ENCODE peak calls at places on chromosomes 5 and 9, in six cellular contexts. K is neuronal stem cell, P is mesenchymal stem cell, R is IMR-90, U is H1, G is trophoblast cell. E is an unnamed sample.

GRCh38 chr5:57277085-57277484 is 103.2 kb downstream of the GPBP1 start:
- DNase-seq in K (no peak), P (peak; percentile 23), R (peak; percentile 40), U (no peak), G (no peak), E (peak; percentile 7)

GRCh38 chr5:39758426-39758825 is 333.6 kb upstream of the DAB2 start:
- DNase-seq in K (no peak), P (no peak), R (no peak), U (no peak), G (no peak), E (no peak)

GRCh38 chr9:114346146-114346545 is 16.5 kb downstream of the ORM2 start:
- DNase-seq in K (no peak), P (no peak), R (no peak), U (no peak), G (no peak), E (no peak)

GRCh38 chr9:26786571-26786970 is 106.0 kb downstream of the CAAP1 start:
- DNase-seq in K (no peak), P (no peak), R (no peak), U (no peak), G (no peak), E (no peak)

GRCh38 chr5:150625831-150626746 is 14.4 kb upstream of the SYNPO start:
- DNase-seq in K (no peak), P (no peak), R (no peak), U (no peak), G (no peak), E (no peak)

GRCh38 chr5:175460560-175460959 is 16.6 kb upstream of the DRD1 start:
- DNase-seq in K (no peak), P (no peak), R (no peak), U (no peak), G (no peak), E (no peak)

GRCh38 chr9:91833096-91833877 is 116.7 kb downstream of the ROR2 start:
- DNase-seq in K (no peak), P (no peak), R (no peak), U (no peak), G (no peak), E (no peak)

GRCh38 chr9:87039809-87040392 is 92.6 kb upstream of the GAS1 start:
- DNase-seq in K (no peak), P (peak; percentile 88), R (peak; percentile 78), U (no peak), G (no peak), E (no peak)

GRCh38 chr5:131877873-131878272 is 67.6 kb downstream of the MEIKIN start:
- DNase-seq in K (no peak), P (no peak), R (no peak), U (no peak), G (no peak), E (no peak)

GRCh38 chr5:172777381-172778222 is 6.6 kb upstream of the DUSP1 start:
- DNase-seq in K (no peak), P (peak; percentile 92), R (peak; percentile 85), U (no peak), G (peak; percentile 63), E (peak; percentile 70)

GRCh38 chr5:14263700-14264099 is 120.6 kb downstream of the TRIO start:
- DNase-seq in K (no peak), P (no peak), R (no peak), U (no peak), G (no peak), E (no peak)

GRCh38 chr9:36146666-36147065 is 10.1 kb downstream of the GLIPR2 start:
- DNase-seq in K (no peak), P (no peak), R (no peak), U (no peak), G (no peak), E (no peak)

GRCh38 chr9:86965627-86966395 is 18.5 kb upstream of the GAS1 start:
- DNase-seq in K (no peak), P (no peak), R (peak; percentile 40), U (no peak), G (no peak), E (no peak)

GRCh38 chr5:168204165-168204564 is 87.3 kb upstream of the WWC1 start:
- DNase-seq in K (no peak), P (no peak), R (no peak), U (no peak), G (peak; percentile 10), E (peak; percentile 71)

GRCh38 chr5:14503017-14503680 is 78.4 kb upstream of the OTULINL start:
- DNase-seq in K (no peak), P (no peak), R (no peak), U (no peak), G (no peak), E (no peak)

GRCh38 chr9:91914937-91915336 is 35.1 kb downstream of the ROR2 start:
- DNase-seq in K (no peak), P (no peak), R (no peak), U (no peak), G (no peak), E (no peak)

GRCh38 chr9:14396171-14396570 is 82.2 kb upstream of the NFIB start:
- DNase-seq in K (no peak), P (no peak), R (no peak), U (no peak), G (no peak), E (no peak)

GRCh38 chr5:80408475-80408875 is 611 bp downstream of the ZFYVE16 start:
- DNase-seq in K (no peak), P (peak; percentile 83), R (peak; percentile 38), U (no peak), G (peak; percentile 62), E (peak; percentile 85)

GRCh38 chr9:2297771-2298170 is 282.6 kb downstream of the SMARCA2 start:
- DNase-seq in K (no peak), P (no peak), R (no peak), U (no peak), G (no peak), E (no peak)

GRCh38 chr9:121559183-121559582 is 59.5 kb upstream of the GGTA1 start:
- DNase-seq in K (no peak), P (peak; percentile 64), R (peak; percentile 66), U (no peak), G (no peak), E (no peak)

GRCh38 chr5:98997000-98997399 is 68.2 kb upstream of the CHD1 start:
- DNase-seq in K (no peak), P (peak; percentile 70), R (peak; percentile 29), U (no peak), G (peak; percentile 43), E (no peak)

GRCh38 chr9:124256517-124257069 is 1.2 kb upstream of the NEK6 start:
- DNase-seq in K (no peak), P (peak; percentile 95), R (peak; percentile 86), U (no peak), G (peak; percentile 95), E (no peak)

GRCh38 chr5:142095035-142095434 is 13.5 kb upstream of the NDFIP1 start:
- DNase-seq in K (no peak), P (no peak), R (no peak), U (no peak), G (no peak), E (no peak)

GRCh38 chr5:51678335-51678734 is 295.1 kb downstream of the ISL1 start:
- DNase-seq in K (no peak), P (no peak), R (no peak), U (no peak), G (peak; percentile 0), E (no peak)

GRCh38 chr5:66143473-66144073 is 527 bp upstream of the SREK1 start:
- DNase-seq in K (no peak), P (no peak), R (no peak), U (no peak), G (no peak), E (peak; percentile 15)

GRCh38 chr5:66142417-66142816 is 1.7 kb upstream of the SREK1 start:
- DNase-seq in K (no peak), P (no peak), R (no peak), U (no peak), G (no peak), E (no peak)

GRCh38 chr5:66144074-66144798 is at the start of gene SREK1:
- DNase-seq in K (peak; percentile 90), P (peak; percentile 95), R (peak; percentile 92), U (peak; percentile 91), G (peak; percentile 90), E (peak; percentile 96)

GRCh38 chr5:66145737-66146136 is 1.6 kb downstream of the SREK1 start:
- DNase-seq in K (no peak), P (no peak), R (no peak), U (no peak), G (no peak), E (no peak)

DNA sequence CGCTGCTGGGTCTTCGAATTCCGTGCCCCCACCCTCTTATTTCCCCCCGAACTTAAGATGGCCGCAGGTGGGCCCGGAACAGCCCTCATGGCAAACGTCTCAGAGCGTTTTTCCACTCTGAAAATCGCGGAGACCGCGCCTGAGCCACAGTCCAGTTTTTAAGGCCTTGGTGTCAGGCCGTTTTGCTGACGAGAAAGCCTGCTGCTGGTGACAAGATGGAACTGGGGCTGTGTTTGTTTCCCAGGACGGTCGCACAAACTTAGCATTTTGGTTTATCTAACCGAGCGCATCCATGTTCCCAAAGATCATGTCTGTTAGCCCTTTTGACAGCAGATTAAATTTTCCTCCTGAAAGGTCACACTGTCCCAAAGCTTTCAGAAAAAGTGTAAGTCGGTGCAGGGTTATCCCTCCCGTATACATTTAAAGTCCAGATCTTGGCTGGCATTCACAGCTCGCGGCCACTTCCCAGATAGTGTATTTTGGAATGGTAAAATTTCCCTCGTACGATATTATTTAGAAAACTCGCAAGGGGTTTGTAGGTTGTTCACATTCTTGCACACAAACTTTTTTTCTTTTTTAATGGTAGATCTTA is 795 bp downstream of the SREK1 start:
- DNase-seq in K (no peak), P (no peak), R (no peak), U (no peak), G (peak; percentile 64), E (no peak)
- H3K4me3 ChIP-seq in K (peak overlapping the region; percentile 74), P (peak overlapping the region; percentile 88), R (peak overlapping the region; percentile 93), U (peak overlapping the region; percentile 99), G (peak overlapping the region; percentile 95), E (peak overlapping the region; percentile 51)

DNA sequence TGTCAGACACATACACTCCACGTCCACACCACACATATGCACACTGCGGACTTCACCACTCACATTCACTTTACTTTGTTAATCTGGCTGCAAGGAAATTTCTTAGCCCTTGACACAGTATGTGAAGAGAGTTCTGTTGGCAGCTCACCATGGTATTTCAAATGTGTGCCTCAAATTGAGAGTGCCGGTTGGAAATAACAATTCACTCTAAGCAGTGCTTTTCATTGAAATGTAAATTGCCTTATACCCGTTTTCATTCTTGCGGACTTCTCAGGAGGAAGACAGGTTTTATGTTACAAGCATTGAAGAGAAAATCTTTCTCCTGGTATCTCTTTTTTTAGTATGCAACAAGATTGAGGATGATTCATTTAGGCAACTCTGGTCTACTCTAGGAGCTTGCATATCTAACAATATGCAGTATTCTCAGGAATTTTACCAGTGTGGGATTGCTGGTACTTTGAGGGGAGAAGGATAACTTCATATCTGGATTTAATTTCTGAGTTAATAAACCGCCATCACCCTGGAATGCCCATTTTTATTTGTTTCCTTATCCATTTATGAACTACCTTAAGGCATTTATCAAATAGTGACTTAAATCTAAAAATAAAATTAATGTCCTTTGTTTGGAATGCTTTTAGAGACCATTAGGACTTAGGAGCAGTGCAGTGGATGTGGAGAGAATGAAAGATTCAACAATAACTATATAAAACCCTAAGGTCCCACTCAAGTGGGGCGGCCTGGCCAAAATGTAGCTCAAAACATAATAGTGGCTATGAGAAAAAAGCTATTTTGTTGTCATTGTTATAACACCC is 87.0 kb downstream of the IQGAP2 start:
- DNase-seq in K (no peak), P (no peak), R (no peak), U (no peak), G (no peak), E (peak; percentile 36)
- H2AK5ac ChIP-seq in K (no peak overlapping the region), P (no peak overlapping the region), R (no peak overlapping the region), U (peak overlapping the region; percentile 94), G (no peak overlapping the region), E (no peak overlapping the region)

GRCh38 chr9:137461663-137462395 is 2.7 kb upstream of the NSMF start:
- DNase-seq in K (no peak), P (peak; percentile 43), R (no peak), U (peak; percentile 89), G (peak; percentile 38), E (peak; percentile 82)
- H3K4me3 ChIP-seq in K (no peak overlapping the region), P (no peak overlapping the region), R (no peak overlapping the region), U (peak overlapping the region; percentile 34), G (no peak overlapping the region), E (no peak overlapping the region)

GRCh38 chr5:43063731-43064171 is 23.6 kb upstream of the ANXA2R start:
- DNase-seq in K (no peak), P (no peak), R (no peak), U (no peak), G (peak; percentile 62), E (peak; percentile 48)
- H2AK5ac ChIP-seq in K (peak overlapping the region; percentile 71), P (peak overlapping the region; percentile 97), R (peak overlapping the region; percentile 61), U (no peak overlapping the region), G (no peak overlapping the region), E (no peak overlapping the region)

E was measured in mesendoderm.